ENCODE peak calls at places on chromosomes 6 and 20, in five cellular contexts. C is K562, R is HCT116, X is WTC11, T is HepG2. N is an unnamed sample.

GRCh38 chr6:3227363-3228045 is at the start of gene TUBB2B:
- DNase-seq in C (no peak), T (no peak), R (no peak), X (peak), N (no peak)

GRCh38 chr6:97524846-97525245 is 241.8 kb upstream of the MMS22L start:
- DNase-seq in T (no peak), X (peak), R (no peak), C (no peak), N (peak)

GRCh38 chr20:64214952-64215351 is 40.6 kb upstream of the PCMTD2 start:
- DNase-seq in X (no peak), T (no peak), R (no peak), C (no peak), N (no peak)

GRCh38 chr20:5996765-5997164 is 46.3 kb downstream of the MCM8 start:
- DNase-seq in R (no peak), C (no peak), T (no peak), X (no peak), N (no peak)

GRCh38 chr20:63873477-63873971 is 8.5 kb downstream of the TPD52L2 start:
- DNase-seq in T (no peak), C (no peak), X (no peak), R (no peak), N (no peak)

GRCh38 chr6:16804007-16804303 is 42.7 kb upstream of the ATXN1 start:
- DNase-seq in X (no peak), R (no peak), T (no peak), C (no peak), N (no peak)

GRCh38 chr20:56187791-56188190 is 60.7 kb upstream of the MC3R start:
- DNase-seq in C (peak), R (no peak), X (no peak), T (peak), N (peak)

GRCh38 chr20:36317675-36318074 is 11.5 kb downstream of the DLGAP4 start:
- DNase-seq in T (no peak), R (no peak), X (peak), C (no peak), N (no peak)

GRCh38 chr6:91079939-91080338 is 493.1 kb upstream of the MAP3K7 start:
- DNase-seq in X (no peak), C (no peak), R (no peak), T (no peak), N (no peak)

GRCh38 chr6:111838749-111839484 is 34.3 kb downstream of the FYN start:
- DNase-seq in X (no peak), C (no peak), T (no peak), R (no peak), N (no peak)

GRCh38 chr6:63347599-63347998 is 27.8 kb upstream of the LGSN start:
- DNase-seq in R (peak), C (no peak), X (no peak), T (peak), N (no peak)

GRCh38 chr6:118677193-118677592 is 25.8 kb upstream of the CEP85L start:
- DNase-seq in C (peak), R (no peak), X (no peak), T (no peak), N (no peak)

GRCh38 chr6:86782328-86782727 is 155.0 kb upstream of the HTR1E start:
- DNase-seq in T (no peak), R (no peak), X (no peak), C (no peak), N (no peak)

GRCh38 chr6:107116328-107116892 is 1.1 kb upstream of the BEND3 start:
- DNase-seq in T (no peak), C (peak), X (peak), R (no peak), N (peak)

GRCh38 chr6:105553174-105553573 is 150.3 kb upstream of the PREP start:
- DNase-seq in R (no peak), X (no peak), C (no peak), T (no peak), N (no peak)

GRCh38 chr6:52049252-52050050 is 38.0 kb downstream of the PKHD1 start:
- DNase-seq in X (no peak), T (peak), C (peak), R (peak), N (no peak)

GRCh38 chr6:105072799-105073199 is 107.0 kb downstream of the POPDC3 start:
- DNase-seq in C (peak), T (peak), X (no peak), R (no peak), N (no peak)

GRCh38 chr6:30507849-30508843 is 18.8 kb downstream of the HLA-E start:
- DNase-seq in T (no peak), R (no peak), X (no peak), C (peak), N (no peak)

GRCh38 chr20:20821496-20822260 is 109.2 kb upstream of the RALGAPA2 start:
- DNase-seq in C (no peak), X (peak), R (no peak), T (no peak), N (peak)

GRCh38 chr6:56259163-56259562 is 11.8 kb upstream of the COL21A1 start:
- DNase-seq in T (no peak), R (no peak), C (no peak), X (no peak), N (no peak)

GRCh38 chr6:11918021-11918738 is 93.9 kb upstream of the HIVEP1 start:
- DNase-seq in R (no peak), C (peak), X (no peak), T (no peak), N (no peak)

GRCh38 chr6:14727494-14728395 is 518.1 kb upstream of the JARID2 start:
- DNase-seq in X (no peak), T (no peak), R (no peak), C (peak), N (no peak)

GRCh38 chr6:140980265-140980887 is 1152.3 kb upstream of the GJE1 start:
- DNase-seq in X (no peak), R (no peak), T (no peak), C (no peak), N (no peak)

GRCh38 chr6:134060491-134061106 is 8.2 kb upstream of the SLC2A12 start:
- DNase-seq in X (no peak), C (no peak), T (peak), R (no peak), N (no peak)

GRCh38 chr6:21598662-21599061 is 5.1 kb downstream of the SOX4 start:
- DNase-seq in X (no peak), C (no peak), R (no peak), T (no peak), N (no peak)

GRCh38 chr6:42963855-42964605 is 3.5 kb downstream of the GNMT start:
- DNase-seq in X (peak), R (no peak), C (peak), T (peak), N (peak)

GRCh38 chr20:32622585-32623468 is 37.7 kb upstream of the NOL4L start:
- DNase-seq in R (no peak), C (no peak), T (no peak), X (no peak), N (no peak)

GRCh38 chr6:118912646-118913045 is 18.7 kb downstream of the ASF1A start:
- DNase-seq in C (no peak), R (no peak), T (no peak), X (no peak), N (no peak)

GRCh38 chr20:34431168-34431567 is 68.1 kb downstream of the ITCH start:
- DNase-seq in T (no peak), C (no peak), X (no peak), R (no peak), N (no peak)

GRCh38 chr20:51285684-51286083 is 256.8 kb downstream of the NFATC2 start:
- DNase-seq in R (no peak), T (no peak), X (no peak), C (no peak), N (no peak)
- TF ChIP-seq ATF3 in R (no peak), T (no peak), X (no peak), C (no peak), N (no peak)

GRCh38 chr6:35370124-35370741 is 27.9 kb downstream of the PPARD start:
- DNase-seq in T (peak), R (peak), X (no peak), C (peak), N (no peak)
- TF ChIP-seq ATF3 in T (peak), R (no peak), X (no peak), C (peak), N (no peak)

GRCh38 chr6:27205375-27206278 is 41.9 kb upstream of the PRSS16 start:
- DNase-seq in C (peak), T (no peak), X (peak), R (no peak), N (no peak)
- TF ChIP-seq ATF3 in C (no peak), T (no peak), X (no peak), R (no peak), N (no peak)

GRCh38 chr6:161394437-161394836 is 120.6 kb upstream of the AGPAT4 start:
- DNase-seq in C (no peak), T (no peak), R (no peak), X (no peak), N (no peak)
- TF ChIP-seq ATF3 in C (no peak), T (no peak), R (no peak), X (no peak), N (no peak)

GRCh38 chr20:42024653-42025052 is 406.5 kb upstream of the CHD6 start:
- DNase-seq in R (no peak), T (no peak), X (peak), C (peak), N (peak)

GRCh38 chr20:42027746-42028268 is 409.6 kb upstream of the CHD6 start:
- DNase-seq in R (no peak), T (no peak), X (no peak), C (no peak), N (no peak)

GRCh38 chr20:42026599-42026998 is 408.4 kb upstream of the CHD6 start:
- DNase-seq in R (no peak), X (no peak), C (no peak), T (no peak), N (no peak)
- TF ChIP-seq ATF3 in R (no peak), X (no peak), C (no peak), T (no peak), N (no peak)

GRCh38 chr6:116974526-116974925 is 97.5 kb downstream of the RFX6 start:
- DNase-seq in X (no peak), R (no peak), T (no peak), C (no peak), N (no peak)

GRCh38 chr6:116969211-116969863 is 92.3 kb downstream of the RFX6 start:
- DNase-seq in R (peak), X (no peak), T (peak), C (peak), N (no peak)

GRCh38 chr6:116973992-116974391 is 97.0 kb downstream of the RFX6 start:
- DNase-seq in C (no peak), R (no peak), X (no peak), T (no peak), N (no peak)

GRCh38 chr6:116974942-116975341 is 97.9 kb downstream of the RFX6 start:
- DNase-seq in C (no peak), T (no peak), X (no peak), R (no peak), N (no peak)

GRCh38 chr6:116971959-116972358 is 94.9 kb downstream of the RFX6 start:
- DNase-seq in X (peak), C (peak), T (peak), R (peak), N (no peak)
- TF ChIP-seq ATF3 in X (no peak), C (no peak), T (no peak), R (no peak), N (no peak)

GRCh38 chr20:62258499-62259293 is 20.4 kb downstream of the OSBPL2 start:
- DNase-seq in C (no peak), T (no peak), R (no peak), X (no peak), N (no peak)
- TF ChIP-seq ATF3 in C (no peak), T (no peak), R (no peak), X (no peak), N (no peak)

DNA sequence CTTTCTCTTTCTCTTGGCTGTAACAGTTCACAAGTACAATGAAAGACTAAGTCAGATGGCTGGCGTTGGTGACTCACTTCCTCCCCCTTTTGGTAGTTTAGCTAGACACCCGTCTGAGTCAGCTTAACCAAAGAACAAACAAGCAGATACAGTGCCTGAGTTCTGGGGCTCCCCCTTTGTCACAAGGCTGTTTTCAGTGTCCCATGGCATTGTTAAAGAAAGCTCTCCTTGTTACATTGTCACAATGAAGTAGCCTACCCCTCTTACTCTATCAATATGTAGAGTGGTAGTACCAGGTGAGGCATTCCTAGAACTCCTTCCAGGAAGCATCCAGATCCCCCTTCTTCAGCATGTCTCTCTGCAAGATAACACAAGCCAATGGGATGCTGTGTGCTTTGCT is 38.6 kb downstream of the KIAA0408 start:
- DNase-seq in X (peak), R (peak), T (peak), C (peak), N (peak)
- TF ChIP-seq ATF3 in X (no peak), R (no peak), T (no peak), C (peak), N (no peak)